ENCODE peak calls at places on chromosomes 7 and 10, in seven cellular contexts. T is NCI-H82, J is astrocyte of the spinal cord, Q is hepatocyte, I is non-pigmented ciliary epithelial cell, H is GOT3, A is COR-L47. Z is an unnamed sample.
A peak's percentile ranks its signal among the peaks of the same experiment; 100 is the strongest.

GRCh38 chr10:63702107-63702506 is 180.9 kb downstream of the REEP3 start:
- DNase-seq in I (no peak), H (no peak), Q (no peak), J (no peak), T (no peak), A (peak; percentile 77), Z (no peak)

GRCh38 chr7:101536668-101537067 is 92.4 kb downstream of the MYL10 start:
- DNase-seq in J (no peak), A (no peak), H (no peak), Q (no peak), I (no peak), T (no peak), Z (no peak)

GRCh38 chr7:149719912-149720335 is 53.5 kb downstream of the ZNF467 start:
- DNase-seq in T (no peak), Q (no peak), J (no peak), I (no peak), A (no peak), H (no peak), Z (no peak)

GRCh38 chr7:70696139-70696782 is 435.7 kb upstream of the GALNT17 start:
- DNase-seq in I (no peak), Q (no peak), J (peak; percentile 59), H (no peak), T (peak; percentile 76), A (no peak), Z (no peak)

GRCh38 chr10:21526952-21527633 is 1.6 kb upstream of the SKIDA1 start:
- DNase-seq in H (no peak), A (no peak), I (no peak), Q (peak; percentile 77), T (peak; percentile 71), J (peak; percentile 76), Z (no peak)

GRCh38 chr7:157566631-157567006 is 229.8 kb downstream of the DNAJB6 start:
- DNase-seq in H (no peak), I (no peak), J (no peak), T (no peak), A (no peak), Q (no peak), Z (no peak)

GRCh38 chr7:157001920-157002818 is 8.3 kb downstream of the MNX1 start:
- DNase-seq in H (no peak), T (no peak), J (no peak), I (no peak), Q (no peak), A (no peak), Z (no peak)

GRCh38 chr10:108307250-108307924 is 1142.9 kb upstream of the SORCS1 start:
- DNase-seq in H (no peak), Q (no peak), T (no peak), J (no peak), A (no peak), I (no peak), Z (no peak)

GRCh38 chr10:62305813-62306212 is 37.2 kb upstream of the RTKN2 start:
- DNase-seq in T (no peak), J (peak; percentile 7), Q (no peak), I (no peak), A (no peak), H (no peak), Z (no peak)

GRCh38 chr10:7045891-7046599 is 364.8 kb downstream of the SFMBT2 start:
- DNase-seq in T (no peak), H (no peak), Q (no peak), A (no peak), J (no peak), I (no peak), Z (no peak)

GRCh38 chr7:158252837-158253669 is 334.6 kb downstream of the PTPRN2 start:
- DNase-seq in I (no peak), J (no peak), A (no peak), H (no peak), Q (no peak), T (no peak), Z (no peak)

GRCh38 chr7:23570592-23571200 is 26.5 kb upstream of the CCDC126 start:
- DNase-seq in Q (peak; percentile 82), I (peak; percentile 34), J (peak; percentile 80), T (peak; percentile 89), A (peak; percentile 63), H (peak; percentile 56), Z (peak; percentile 78)

GRCh38 chr10:29585488-29585976 is 49.2 kb downstream of the SVIL start:
- DNase-seq in H (no peak), I (no peak), Q (no peak), J (peak; percentile 45), T (peak; percentile 61), A (peak; percentile 42), Z (no peak)

GRCh38 chr7:114109299-114109698 is 190.5 kb upstream of the PPP1R3A start:
- DNase-seq in J (no peak), I (no peak), T (no peak), Q (no peak), A (no peak), H (no peak), Z (no peak)

GRCh38 chr7:66964391-66964790 is 31.0 kb downstream of the SBDS start:
- DNase-seq in Q (peak; percentile 14), T (no peak), A (no peak), H (no peak), J (peak; percentile 31), I (peak; percentile 32), Z (no peak)

GRCh38 chr7:139422126-139422525 is 61.3 kb downstream of the KLRG2 start:
- DNase-seq in J (no peak), I (no peak), Q (peak; percentile 44), H (no peak), T (peak; percentile 51), A (no peak), Z (no peak)

GRCh38 chr10:86730227-86730626 is 26.2 kb upstream of the BMPR1A start:
- DNase-seq in J (peak; percentile 31), H (no peak), Q (no peak), T (no peak), A (peak; percentile 27), I (no peak), Z (no peak)

GRCh38 chr10:31886885-31887284 is 41.7 kb downstream of the ARHGAP12 start:
- DNase-seq in A (no peak), T (no peak), J (peak; percentile 21), I (no peak), H (no peak), Q (no peak), Z (no peak)

GRCh38 chr7:137386966-137387365 is 43.4 kb upstream of the PTN start:
- DNase-seq in T (no peak), I (no peak), J (no peak), A (no peak), Q (no peak), H (no peak), Z (no peak)

GRCh38 chr10:106626371-106626770 is 538.1 kb downstream of the SORCS1 start:
- DNase-seq in T (no peak), A (no peak), J (no peak), I (no peak), Q (no peak), H (no peak), Z (no peak)